ENCODE peak calls at places on chromosomes 3 and 15, in ten cellular contexts. W is AML-193; N is fibroblast of the conjunctiva; X is astrocyte of the spinal cord; R is neural crest cell; U is left ventricle myocardium inferior; Z is NCI-H2227 treated with DMSO at 0.1 percent for 48 hours; I is SK-N-DZ; P is activated naive CD4-positive, alpha-beta T cell; B is NCI-H446. Q is an unnamed sample.

GRCh38 chr3:184687363-184688049 is 24.4 kb downstream of the MAGEF1 start:
- DNase-seq in W (no peak), Z (no peak), I (no peak), R (no peak), B (no peak), U (peak), N (no peak), P (no peak), X (no peak), Q (no peak)

GRCh38 chr3:12895391-12896205 is 54.2 kb upstream of the RPL32 start:
- DNase-seq in P (no peak), Z (no peak), R (no peak), X (no peak), U (no peak), I (no peak), B (no peak), N (no peak), W (no peak), Q (peak)

GRCh38 chr3:114624047-114624445 is 330.2 kb downstream of the TIGIT start:
- DNase-seq in P (no peak), W (no peak), Z (no peak), B (no peak), I (no peak), X (peak), N (peak), U (peak), R (no peak), Q (peak)

GRCh38 chr3:45611619-45612018 is 17.1 kb downstream of the LIMD1 start:
- DNase-seq in N (no peak), P (no peak), W (no peak), B (no peak), X (peak), Z (no peak), I (no peak), R (peak), U (no peak), Q (no peak)

GRCh38 chr3:135100349-135100741 is 305.3 kb downstream of the EPHB1 start:
- DNase-seq in B (no peak), U (no peak), W (no peak), N (no peak), Z (peak), X (no peak), P (no peak), I (no peak), R (no peak), Q (no peak)

GRCh38 chr15:31782951-31783350 is 247.4 kb upstream of the CHRNA7 start:
- DNase-seq in R (no peak), B (no peak), Z (no peak), P (no peak), N (no peak), X (no peak), I (no peak), U (no peak), W (no peak), Q (no peak)

GRCh38 chr3:24485511-24485910 is 9.1 kb downstream of the THRB start:
- DNase-seq in Z (no peak), R (no peak), N (no peak), W (no peak), U (no peak), P (no peak), X (no peak), I (no peak), B (no peak), Q (peak)

GRCh38 chr3:17091895-17092294 is 207.1 kb downstream of the PLCL2 start:
- DNase-seq in B (no peak), R (no peak), W (no peak), X (no peak), I (no peak), N (no peak), U (no peak), Z (no peak), P (no peak), Q (peak)

GRCh38 chr15:62912282-62912681 is 130.3 kb upstream of the TPM1 start:
- DNase-seq in N (no peak), I (no peak), W (no peak), Z (no peak), R (no peak), B (no peak), P (no peak), X (no peak), U (no peak), Q (no peak)

GRCh38 chr3:70805044-70805732 is 492.8 kb upstream of the MDFIC2 start:
- DNase-seq in Z (no peak), I (no peak), N (peak), U (no peak), R (no peak), X (peak), P (no peak), W (no peak), B (no peak), Q (peak)

GRCh38 chr3:37979798-37980476 is 10.6 kb upstream of the VILL start:
- DNase-seq in W (peak), N (no peak), B (no peak), P (no peak), R (no peak), I (no peak), Z (no peak), U (no peak), X (no peak), Q (no peak)

GRCh38 chr3:196162679-196163078 is 48.5 kb downstream of the ZDHHC19 start:
- DNase-seq in U (no peak), P (no peak), Z (no peak), N (no peak), W (no peak), R (no peak), I (no peak), B (no peak), X (no peak), Q (no peak)

GRCh38 chr3:125069452-125069851 is 13.7 kb upstream of the HEG1 start:
- DNase-seq in R (no peak), I (no peak), W (no peak), U (no peak), N (no peak), Z (no peak), P (no peak), B (no peak), X (no peak), Q (no peak)

GRCh38 chr15:89307046-89307587 is 27.5 kb downstream of the POLG start:
- DNase-seq in Z (no peak), U (no peak), R (no peak), X (peak), N (no peak), B (no peak), I (no peak), P (no peak), W (no peak), Q (peak)

GRCh38 chr3:12350151-12350813 is 61.4 kb downstream of the PPARG start:
- DNase-seq in W (peak), X (peak), P (no peak), U (no peak), I (no peak), N (peak), R (no peak), Z (no peak), B (no peak), Q (peak)

GRCh38 chr3:160685144-160685766 is 8.3 kb downstream of the ARL14 start:
- DNase-seq in I (no peak), W (peak), X (no peak), N (no peak), R (no peak), B (no peak), U (no peak), Z (no peak), P (no peak), Q (no peak)

GRCh38 chr3:30597131-30597768 is 9.2 kb upstream of the TGFBR2 start:
- DNase-seq in B (no peak), Z (no peak), P (no peak), N (peak), U (no peak), I (no peak), X (peak), W (peak), R (no peak), Q (peak)

GRCh38 chr15:74425634-74426033 is 8.1 kb downstream of the SEMA7A start:
- DNase-seq in B (no peak), U (no peak), R (no peak), Z (no peak), N (no peak), I (no peak), P (no peak), X (no peak), W (no peak), Q (no peak)

GRCh38 chr3:136817448-136817847 is 1.5 kb upstream of the SLC35G2 start:
- DNase-seq in I (no peak), B (no peak), N (no peak), U (no peak), R (no peak), X (no peak), P (no peak), W (no peak), Z (no peak), Q (peak)

GRCh38 chr3:132342183-132342582 is 25.0 kb downstream of the ACP3 start:
- DNase-seq in U (no peak), B (no peak), X (no peak), I (no peak), R (no peak), P (no peak), W (no peak), N (no peak), Z (no peak), Q (peak)

GRCh38 chr15:84878504-84878903 is 6.0 kb upstream of the SLC28A1 start:
- DNase-seq in I (peak), U (peak), B (peak), W (peak), X (peak), Z (peak), N (peak), P (peak), R (peak), Q (peak)

GRCh38 chr3:128330301-128330845 is 136.3 kb downstream of the DNAJB8 start:
- DNase-seq in N (no peak), W (no peak), P (no peak), I (no peak), X (no peak), Z (no peak), U (no peak), B (no peak), R (no peak), Q (no peak)

GRCh38 chr3:17054944-17055343 is 170.2 kb downstream of the PLCL2 start:
- DNase-seq in Z (no peak), B (no peak), R (no peak), W (no peak), X (no peak), U (no peak), P (no peak), I (no peak), N (no peak), Q (no peak)

GRCh38 chr15:51750186-51750585 is 1.2 kb upstream of the TMOD2 start:
- DNase-seq in Z (no peak), N (no peak), W (no peak), I (no peak), X (no peak), B (no peak), R (no peak), P (no peak), U (no peak), Q (no peak)

GRCh38 chr3:11820540-11821041 is 26.1 kb downstream of the TAMM41 start:
- DNase-seq in N (no peak), W (no peak), R (no peak), Z (no peak), I (no peak), P (no peak), X (peak), B (no peak), U (no peak), Q (peak)

GRCh38 chr3:12898290-12898979 is 57.1 kb upstream of the RPL32 start:
- DNase-seq in R (no peak), N (no peak), B (no peak), P (no peak), Z (no peak), X (no peak), I (no peak), U (no peak), W (no peak), Q (no peak)

GRCh38 chr3:127729556-127730056 is 56.9 kb downstream of the ABTB1 start:
- DNase-seq in Z (no peak), U (no peak), B (no peak), W (peak), X (no peak), N (no peak), R (no peak), P (no peak), I (no peak), Q (no peak)

GRCh38 chr3:10026084-10026890 is at the start of gene FANCD2:
- DNase-seq in Z (peak), U (peak), I (peak), X (peak), B (peak), W (peak), N (peak), P (peak), R (peak), Q (peak)

GRCh38 chr3:188624384-188624783 is 470.4 kb downstream of the LPP start:
- DNase-seq in Z (no peak), I (no peak), W (no peak), X (peak), B (no peak), P (no peak), R (no peak), U (no peak), N (peak), Q (peak)

GRCh38 chr3:171936231-171936841 is 93.2 kb downstream of the TMEM212 start:
- DNase-seq in W (no peak), N (peak), P (no peak), B (no peak), Z (no peak), U (no peak), I (no peak), X (peak), R (no peak), Q (peak)

GRCh38 chr3:192802957-192803899 is 75.9 kb upstream of the FGF12 start:
- DNase-seq in B (no peak), X (peak), I (peak), Z (peak), W (peak), R (no peak), P (no peak), U (no peak), N (peak), Q (peak)

GRCh38 chr3:119205209-119205608 is 31.8 kb downstream of the UPK1B start:
- DNase-seq in X (no peak), I (no peak), R (no peak), W (no peak), Z (no peak), P (no peak), U (no peak), B (no peak), N (no peak), Q (no peak)

GRCh38 chr3:23884481-23884880 is 32.3 kb downstream of the NKIRAS1 start:
- DNase-seq in B (no peak), N (no peak), W (no peak), P (no peak), X (no peak), U (no peak), I (no peak), Z (no peak), R (no peak), Q (peak)

Q was measured in fibroblast of mammary gland.